ENCODE peak calls at places on chromosomes 16 and 17, in nine cellular contexts. B, U, W, V, A, C, H, S and N are unnamed samples.

GRCh38 chr16:69465083-69465721 is 40.8 kb downstream of the CYB5B start:
- DNase-seq in C (no peak), U (no peak), H (no peak), V (no peak), B (no peak), S (no peak), W (peak; percentile 27), A (no peak), N (no peak)

GRCh38 chr17:69141802-69142472 is at the start of gene ABCA6:
- DNase-seq in C (no peak), A (no peak), S (no peak), V (no peak), W (no peak), B (no peak), H (no peak), U (no peak), N (no peak)

GRCh38 chr17:81312624-81313325 is 17.7 kb upstream of the SLC38A10 start:
- DNase-seq in C (no peak), H (no peak), U (no peak), V (no peak), B (no peak), A (no peak), W (no peak), S (no peak), N (no peak)

GRCh38 chr17:2178798-2179505 is 124.0 kb downstream of the HIC1 start:
- DNase-seq in W (no peak), U (no peak), H (peak; percentile 32), B (no peak), C (peak; percentile 50), S (no peak), A (no peak), V (no peak), N (no peak)

GRCh38 chr16:10761388-10761787 is 17.7 kb downstream of the NUBP1 start:
- DNase-seq in S (no peak), H (no peak), A (no peak), C (no peak), V (no peak), W (no peak), U (no peak), B (no peak), N (no peak)

GRCh38 chr17:81609541-81610353 is 27.2 kb downstream of the NPLOC4 start:
- DNase-seq in U (no peak), S (no peak), C (no peak), V (no peak), A (no peak), H (no peak), W (no peak), B (no peak), N (no peak)

GRCh38 chr17:335691-336090 is 16.9 kb downstream of the RPH3AL start:
- DNase-seq in U (no peak), H (no peak), C (peak; percentile 63), S (peak; percentile 85), B (no peak), W (no peak), V (no peak), A (peak; percentile 72), N (peak; percentile 47)

GRCh38 chr16:1870365-1871082 is 1.4 kb downstream of the MEIOB start:
- DNase-seq in U (no peak), S (no peak), V (no peak), B (no peak), A (peak; percentile 15), H (no peak), W (no peak), C (no peak), N (no peak)

GRCh38 chr17:47404875-47405274 is 81.1 kb downstream of the EFCAB13 start:
- DNase-seq in C (no peak), A (no peak), V (no peak), H (no peak), U (no peak), W (no peak), B (no peak), S (no peak), N (no peak)

GRCh38 chr16:27723711-27724490 is 174.0 kb downstream of the KATNIP start:
- DNase-seq in W (peak; percentile 32), C (peak; percentile 28), V (no peak), A (no peak), U (no peak), S (no peak), H (no peak), B (no peak), N (no peak)

GRCh38 chr17:20158580-20158979 is 149.4 kb downstream of the SPECC1 start:
- DNase-seq in A (no peak), U (no peak), W (no peak), B (no peak), S (no peak), V (no peak), H (no peak), C (no peak), N (no peak)

GRCh38 chr17:73308017-73308823 is 3.6 kb downstream of the CDC42EP4 start:
- DNase-seq in W (peak; percentile 96), H (peak; percentile 92), B (peak; percentile 95), V (no peak), S (no peak), A (peak; percentile 97), C (peak; percentile 88), U (no peak), N (no peak)

GRCh38 chr16:84888450-84888849 is 68.7 kb downstream of the CRISPLD2 start:
- DNase-seq in B (no peak), W (no peak), V (no peak), U (no peak), H (no peak), C (no peak), A (no peak), S (no peak), N (no peak)

GRCh38 chr17:28916302-28916934 is 13.5 kb upstream of the DHRS13 start:
- DNase-seq in A (peak; percentile 53), S (no peak), U (peak; percentile 62), H (peak; percentile 36), V (no peak), C (no peak), B (peak; percentile 53), W (peak; percentile 54), N (peak; percentile 58)

GRCh38 chr17:40952169-40952568 is 14.6 kb downstream of the KRT39 start:
- DNase-seq in H (no peak), U (no peak), C (no peak), A (no peak), S (no peak), W (no peak), V (no peak), B (no peak), N (no peak)

GRCh38 chr17:55307879-55308278 is 43.1 kb downstream of the HLF start:
- DNase-seq in V (no peak), W (no peak), H (no peak), C (no peak), U (no peak), A (no peak), B (no peak), S (no peak), N (no peak)

GRCh38 chr17:76983431-76983830 is 115.2 kb downstream of the MGAT5B start:
- DNase-seq in H (no peak), S (no peak), B (no peak), W (no peak), U (no peak), V (no peak), A (no peak), C (no peak), N (no peak)
- H3K27ac ChIP-seq in H (no peak overlapping the region), S (no peak overlapping the region), B (no peak overlapping the region), W (no peak overlapping the region), U (no peak overlapping the region), V (no peak overlapping the region), A (no peak overlapping the region), C (no peak overlapping the region), N (no peak overlapping the region)

GRCh38 chr17:56867948-56868376 is 34.0 kb downstream of the DGKE start:
- DNase-seq in U (no peak), H (no peak), W (no peak), V (no peak), S (no peak), C (no peak), B (peak; percentile 21), A (no peak), N (no peak)

GRCh38 chr17:56866076-56866475 is 32.1 kb downstream of the DGKE start:
- DNase-seq in A (no peak), V (no peak), U (no peak), H (no peak), C (no peak), W (no peak), S (no peak), B (no peak), N (no peak)

GRCh38 chr17:56868716-56869115 is 34.8 kb downstream of the DGKE start:
- DNase-seq in C (no peak), B (no peak), S (no peak), U (no peak), V (no peak), A (no peak), H (no peak), W (no peak), N (no peak)

GRCh38 chr17:56863974-56864373 is 30.0 kb downstream of the DGKE start:
- DNase-seq in A (no peak), V (no peak), B (no peak), S (no peak), W (no peak), U (no peak), C (no peak), H (no peak), N (peak; percentile 18)

GRCh38 chr17:56866496-56866895 is 32.5 kb downstream of the DGKE start:
- DNase-seq in U (peak; percentile 8), S (no peak), W (no peak), A (no peak), C (no peak), H (no peak), V (no peak), B (no peak), N (peak; percentile 28)
- TF ChIP-seq CTCF in U (peak; percentile 50), S (peak; percentile 50), W (no peak), A (no peak), C (no peak), H (no peak), V (no peak), B (no peak), N (peak; percentile 38)

GRCh38 chr17:30819941-30820705 is 4.4 kb downstream of the CRLF3 start:
- DNase-seq in V (no peak), C (no peak), A (no peak), W (no peak), B (no peak), H (no peak), U (no peak), S (no peak), N (no peak)
- H3K27ac ChIP-seq in V (no peak overlapping the region), C (no peak overlapping the region), A (no peak overlapping the region), W (peak overlapping the region; percentile 28), B (no peak overlapping the region), H (no peak overlapping the region), U (peak overlapping the region; percentile 85), S (no peak overlapping the region), N (no peak overlapping the region)

DNA sequence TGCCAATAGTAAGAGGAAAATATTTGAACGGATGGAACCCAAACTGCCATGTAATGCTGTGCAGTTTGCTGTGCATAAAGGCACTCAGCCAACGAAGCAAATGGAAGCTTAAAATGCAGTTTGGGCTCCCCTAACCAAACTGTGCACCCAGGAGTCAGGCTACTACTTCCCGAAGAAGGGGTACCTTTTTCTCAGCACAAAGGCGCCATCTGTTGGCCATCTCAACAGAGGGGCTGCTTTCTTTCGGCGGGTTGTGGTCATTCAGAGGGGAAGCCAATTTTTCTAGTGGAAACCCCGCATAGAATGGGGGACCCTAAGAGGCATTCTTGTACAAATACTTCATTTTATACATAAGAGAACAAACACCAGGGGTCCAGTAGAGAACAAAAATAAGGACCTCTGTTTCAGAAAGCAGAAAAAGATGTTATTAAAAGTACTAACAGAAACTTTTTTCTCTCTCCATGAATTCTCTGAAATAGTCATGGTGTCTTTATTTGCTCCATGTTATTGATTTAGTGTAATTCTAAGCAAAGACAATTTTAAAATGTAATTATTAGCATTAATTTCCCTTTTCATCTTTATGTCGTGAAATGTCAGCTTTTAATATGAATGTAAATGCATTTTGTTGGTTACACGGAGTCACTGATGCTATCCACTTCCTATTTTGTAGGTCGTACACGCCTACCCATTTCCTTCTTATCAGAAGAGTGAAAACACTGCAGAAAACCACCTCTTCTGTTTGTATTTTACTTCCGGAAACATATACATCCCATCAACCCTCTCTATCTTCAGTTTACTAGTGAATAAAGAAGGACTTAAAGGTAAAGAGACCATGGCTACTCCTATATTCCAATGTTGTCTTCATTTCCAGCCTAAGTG is 453.3 kb downstream of the KCNJ2 start:
- DNase-seq in B (no peak), A (peak; percentile 17), S (peak; percentile 76), H (no peak), W (peak; percentile 63), V (no peak), C (no peak), U (peak; percentile 49), N (peak; percentile 81)
- TF ChIP-seq CTCF in B (peak; percentile 16), A (no peak), S (peak; percentile 82), H (no peak), W (peak; percentile 41), V (peak; percentile 69), C (no peak), U (peak; percentile 85), N (peak; percentile 85)